ENCODE peak calls at places on chromosome 17, in eight cellular contexts. G is A549, K is ascending aorta, L is esophagus squamous epithelium, X is uterus, B is heart left ventricle, N is substantia nigra, E is SK-N-SH. U is an unnamed sample.

GRCh38 chr17:79812969-79813825 is 16.3 kb upstream of the CBX8 start:
- DNase-seq in G (no peak), K (no peak), L (no peak), X (no peak), B (no peak), N (no peak), E (peak), U (no peak)

GRCh38 chr17:54404259-54404658 is 496.4 kb upstream of the TOM1L1 start:
- DNase-seq in G (no peak), K (no peak), L (no peak), X (no peak), B (no peak), N (no peak), E (no peak), U (no peak)

GRCh38 chr17:69717819-69718218 is 303.3 kb downstream of the MAP2K6 start:
- DNase-seq in G (no peak), K (no peak), L (no peak), X (no peak), B (no peak), N (no peak), E (no peak), U (no peak)

GRCh38 chr17:4583206-4583605 is 1.1 kb upstream of the SMTNL2 start:
- DNase-seq in G (no peak), K (no peak), L (no peak), X (no peak), B (no peak), N (no peak), E (no peak), U (no peak)

GRCh38 chr17:54839022-54839806 is 61.4 kb upstream of the TOM1L1 start:
- DNase-seq in G (no peak), K (no peak), L (no peak), X (no peak), B (no peak), N (no peak), E (peak), U (no peak)

GRCh38 chr17:68356520-68356919 is 65.2 kb downstream of the ARSG start:
- DNase-seq in G (no peak), K (no peak), L (no peak), X (no peak), B (no peak), N (no peak), E (no peak), U (no peak)

GRCh38 chr17:6534846-6535514 is 21.4 kb downstream of the PITPNM3 start:
- DNase-seq in G (no peak), K (peak), L (no peak), X (no peak), B (no peak), N (no peak), E (no peak), U (peak)

GRCh38 chr17:16870253-16871245 is 101.4 kb downstream of the TNFRSF13B start:
- DNase-seq in G (no peak), K (peak), L (no peak), X (peak), B (no peak), N (no peak), E (no peak), U (no peak)

GRCh38 chr17:50283246-50283645 is 9.0 kb downstream of the TMEM92 start:
- DNase-seq in G (no peak), K (no peak), L (no peak), X (no peak), B (no peak), N (no peak), E (no peak), U (no peak)

GRCh38 chr17:20191066-20191465 is 181.9 kb downstream of the SPECC1 start:
- DNase-seq in G (no peak), K (no peak), L (no peak), X (no peak), B (no peak), N (no peak), E (no peak), U (no peak)

GRCh38 chr17:51336112-51336822 is 75.9 kb downstream of the UTP18 start:
- DNase-seq in G (no peak), K (no peak), L (no peak), X (no peak), B (no peak), N (no peak), E (no peak), U (no peak)

GRCh38 chr17:29149431-29150064 is 30.6 kb downstream of the MYO18A start:
- DNase-seq in G (no peak), K (peak), L (no peak), X (peak), B (no peak), N (no peak), E (no peak), U (no peak)

GRCh38 chr17:5509482-5509881 is 23.1 kb downstream of the MIS12 start:
- DNase-seq in G (no peak), K (no peak), L (no peak), X (no peak), B (no peak), N (no peak), E (no peak), U (no peak)

GRCh38 chr17:8221663-8222379 is 11.4 kb upstream of the AURKB start:
- DNase-seq in G (peak), K (peak), L (no peak), X (peak), B (peak), N (peak), E (peak), U (peak)

GRCh38 chr17:43906951-43907424 is 348 bp downstream of the MPP2 start:
- DNase-seq in G (no peak), K (no peak), L (no peak), X (peak), B (no peak), N (no peak), E (no peak), U (no peak)

GRCh38 chr17:62718420-62718819 is 89.7 kb downstream of the MARCHF10 start:
- DNase-seq in G (no peak), K (no peak), L (no peak), X (no peak), B (no peak), N (no peak), E (no peak), U (no peak)

GRCh38 chr17:17140590-17140980 is 65.5 kb downstream of the PLD6 start:
- DNase-seq in G (peak), K (no peak), L (no peak), X (no peak), B (no peak), N (no peak), E (no peak), U (no peak)

GRCh38 chr17:79220715-79221291 is 146.2 kb downstream of the ENGASE start:
- DNase-seq in G (no peak), K (no peak), L (no peak), X (no peak), B (no peak), N (no peak), E (no peak), U (no peak)

GRCh38 chr17:55158439-55158838 is 106.3 kb upstream of the HLF start:
- DNase-seq in G (peak), K (no peak), L (no peak), X (no peak), B (no peak), N (no peak), E (no peak), U (no peak)

GRCh38 chr17:39926588-39927100 is 757 bp downstream of the ORMDL3 start:
- DNase-seq in G (no peak), K (peak), L (no peak), X (peak), B (peak), N (no peak), E (peak), U (peak)

GRCh38 chr17:70622382-70623260 is 453.3 kb downstream of the KCNJ2 start:
- DNase-seq in G (peak), K (no peak), L (no peak), X (no peak), B (peak), N (peak), E (peak), U (peak)

GRCh38 chr17:27733771-27734170 is 66.6 kb downstream of the NOS2 start:
- DNase-seq in G (peak), K (no peak), L (no peak), X (no peak), B (no peak), N (no peak), E (no peak), U (no peak)

GRCh38 chr17:58913552-58913951 is 157.9 kb downstream of the PPM1E start:
- DNase-seq in G (no peak), K (no peak), L (no peak), X (no peak), B (no peak), N (no peak), E (no peak), U (no peak)

GRCh38 chr17:21019976-21020575 is 22.7 kb downstream of the USP22 start:
- DNase-seq in G (peak), K (no peak), L (no peak), X (no peak), B (no peak), N (no peak), E (peak), U (peak)

GRCh38 chr17:7886227-7887037 is 2.2 kb upstream of the CHD3 start:
- DNase-seq in G (peak), K (no peak), L (no peak), X (peak), B (no peak), N (no peak), E (peak), U (no peak)

GRCh38 chr17:57810740-57811632 is 38.9 kb downstream of the MRPS23 start:
- DNase-seq in G (no peak), K (no peak), L (no peak), X (peak), B (peak), N (no peak), E (peak), U (no peak)

GRCh38 chr17:49198206-49198605 is 12.2 kb downstream of the GNGT2 start:
- DNase-seq in G (peak), K (no peak), L (no peak), X (no peak), B (no peak), N (no peak), E (no peak), U (no peak)

GRCh38 chr17:7849185-7850117 is 5.4 kb upstream of the TMEM88 start:
- DNase-seq in G (no peak), K (no peak), L (no peak), X (peak), B (no peak), N (no peak), E (no peak), U (no peak)

GRCh38 chr17:77847211-77848085 is 111.1 kb upstream of the TNRC6C start:
- DNase-seq in G (no peak), K (no peak), L (no peak), X (no peak), B (no peak), N (no peak), E (no peak), U (no peak)

GRCh38 chr17:50033316-50033715 is 22.6 kb upstream of the ITGA3 start:
- DNase-seq in G (no peak), K (peak), L (no peak), X (no peak), B (no peak), N (no peak), E (peak), U (no peak)

GRCh38 chr17:75525806-75526554 is 483 bp downstream of the LLGL2 start:
- DNase-seq in G (no peak), K (no peak), L (no peak), X (no peak), B (no peak), N (no peak), E (peak), U (no peak)
- H3K27ac ChIP-seq in G (peak), K (no peak), L (peak), X (peak), B (peak), N (peak), E (no peak), U (no peak)

DNA sequence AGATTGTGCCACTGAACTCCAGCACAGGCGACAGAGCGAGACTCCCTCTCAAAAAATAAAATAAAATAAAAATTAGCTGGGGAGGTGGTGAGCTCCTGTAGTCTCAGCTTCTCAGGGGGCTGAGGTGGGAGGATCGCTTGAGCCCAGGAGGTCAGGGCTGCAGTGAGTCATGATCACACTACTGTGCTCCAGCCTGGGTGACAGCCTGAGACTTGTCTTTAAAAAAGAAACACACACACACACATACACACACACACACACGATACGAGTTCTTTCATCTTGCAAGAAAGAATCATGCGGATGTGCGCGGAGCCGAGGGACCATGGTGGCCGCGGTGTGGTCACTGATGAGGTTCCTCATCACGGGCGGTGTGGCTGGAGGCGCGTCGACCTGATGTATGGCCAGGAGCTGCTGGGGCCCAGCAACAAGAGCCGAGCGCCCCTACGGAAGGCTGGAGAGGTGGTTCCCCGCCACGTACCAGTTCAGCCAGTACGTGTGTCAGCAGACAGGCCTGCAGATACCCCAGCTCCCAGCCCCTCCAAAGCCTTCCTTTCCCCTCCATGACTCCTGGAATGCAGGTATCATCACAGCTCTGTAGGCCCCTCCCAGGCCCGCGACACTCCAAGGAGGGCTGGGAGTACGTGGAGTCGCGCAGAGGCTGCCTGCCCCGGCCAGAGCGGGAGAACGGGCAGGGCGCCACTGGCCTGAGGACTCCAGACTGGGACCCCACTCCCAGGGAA is 20.7 kb downstream of the NXN start:
- DNase-seq in G (no peak), K (no peak), L (no peak), X (no peak), B (no peak), N (no peak), E (no peak), U (no peak)
- H3K27ac ChIP-seq in G (no peak), K (no peak), L (peak), X (peak), B (no peak), N (no peak), E (no peak), U (no peak)

DNA sequence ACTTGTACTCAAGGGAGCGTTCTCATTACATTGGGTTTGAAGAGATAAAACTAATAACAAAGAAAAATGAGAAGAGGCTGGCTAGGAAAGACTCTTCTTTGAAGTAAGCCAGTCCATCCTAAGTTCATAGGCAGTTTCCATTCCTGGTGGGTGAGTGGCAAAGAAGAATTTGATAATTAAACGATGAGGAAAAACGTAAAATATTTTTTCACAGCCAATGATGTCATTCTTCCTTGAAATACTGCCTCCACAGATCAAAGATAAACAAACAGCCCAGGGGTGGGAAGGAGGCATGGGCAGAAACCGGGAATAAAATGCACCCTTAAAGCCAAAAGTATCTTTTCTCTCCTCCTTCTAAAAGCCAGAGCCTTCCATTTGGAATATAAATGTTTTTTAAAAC is 346.6 kb downstream of the PMP22 start:
- DNase-seq in G (peak), K (no peak), L (no peak), X (no peak), B (no peak), N (no peak), E (no peak), U (no peak)
- H3K27ac ChIP-seq in G (peak), K (no peak), L (no peak), X (no peak), B (no peak), N (no peak), E (no peak), U (no peak)

GRCh38 chr17:33086041-33086440 is 94.4 kb downstream of the SPACA3 start:
- DNase-seq in G (no peak), K (no peak), L (no peak), X (no peak), B (no peak), N (no peak), E (no peak), U (no peak)

GRCh38 chr17:33080091-33080490 is 88.4 kb downstream of the SPACA3 start:
- DNase-seq in G (no peak), K (no peak), L (no peak), X (no peak), B (no peak), N (no peak), E (no peak), U (no peak)

GRCh38 chr17:33082529-33083148 is 91.0 kb downstream of the SPACA3 start:
- DNase-seq in G (no peak), K (no peak), L (no peak), X (no peak), B (no peak), N (no peak), E (peak), U (no peak)

GRCh38 chr17:33086878-33087277 is 95.2 kb downstream of the SPACA3 start:
- DNase-seq in G (no peak), K (no peak), L (no peak), X (no peak), B (no peak), N (no peak), E (no peak), U (no peak)

GRCh38 chr17:33084755-33085154 is 93.1 kb downstream of the SPACA3 start:
- DNase-seq in G (no peak), K (no peak), L (no peak), X (no peak), B (no peak), N (no peak), E (no peak), U (no peak)
- H3K27ac ChIP-seq in G (no peak), K (no peak), L (no peak), X (no peak), B (no peak), N (no peak), E (no peak), U (no peak)

GRCh38 chr17:18370761-18371160 is 6.8 kb upstream of the EVPLL start:
- DNase-seq in G (no peak), K (no peak), L (no peak), X (no peak), B (no peak), N (no peak), E (no peak), U (no peak)

GRCh38 chr17:18368948-18369347 is 5.6 kb upstream of the SHMT1 start:
- DNase-seq in G (no peak), K (no peak), L (no peak), X (no peak), B (no peak), N (no peak), E (no peak), U (no peak)

GRCh38 chr17:18374216-18374615 is 3.4 kb upstream of the EVPLL start:
- DNase-seq in G (no peak), K (no peak), L (no peak), X (no peak), B (no peak), N (no peak), E (no peak), U (no peak)

GRCh38 chr17:18371455-18371854 is 6.1 kb upstream of the EVPLL start:
- DNase-seq in G (no peak), K (no peak), L (no peak), X (no peak), B (no peak), N (no peak), E (no peak), U (no peak)
- H3K27ac ChIP-seq in G (no peak), K (no peak), L (no peak), X (no peak), B (no peak), N (no peak), E (no peak), U (no peak)

GRCh38 chr17:34384822-34385605 is 22.0 kb upstream of the CCL1 start:
- DNase-seq in G (no peak), K (no peak), L (no peak), X (no peak), B (no peak), N (no peak), E (no peak), U (no peak)

GRCh38 chr17:34386925-34387550 is 24.0 kb upstream of the CCL1 start:
- DNase-seq in G (no peak), K (peak), L (no peak), X (no peak), B (peak), N (no peak), E (no peak), U (no peak)

GRCh38 chr17:34389343-34389742 is 26.3 kb upstream of the CCL1 start:
- DNase-seq in G (no peak), K (no peak), L (no peak), X (no peak), B (no peak), N (no peak), E (no peak), U (no peak)

GRCh38 chr17:34386343-34386924 is 23.4 kb upstream of the CCL1 start:
- DNase-seq in G (no peak), K (peak), L (no peak), X (no peak), B (no peak), N (no peak), E (no peak), U (no peak)

GRCh38 chr17:34387566-34387965 is 24.5 kb upstream of the CCL1 start:
- DNase-seq in G (no peak), K (no peak), L (no peak), X (no peak), B (no peak), N (no peak), E (no peak), U (no peak)
- H3K27ac ChIP-seq in G (no peak), K (peak), L (no peak), X (no peak), B (no peak), N (no peak), E (no peak), U (no peak)

GRCh38 chr17:81684442-81684911 is 666 bp downstream of the HGS start:
- DNase-seq in G (no peak), K (no peak), L (no peak), X (no peak), B (no peak), N (no peak), E (peak), U (no peak)
- H3K27ac ChIP-seq in G (peak), K (peak), L (peak), X (peak), B (peak), N (peak), E (peak), U (no peak)

GRCh38 chr17:2067559-2067958 is 12.7 kb downstream of the HIC1 start:
- DNase-seq in G (no peak), K (no peak), L (no peak), X (peak), B (no peak), N (no peak), E (no peak), U (no peak)

GRCh38 chr17:2068101-2068518 is 13.2 kb downstream of the HIC1 start:
- DNase-seq in G (no peak), K (no peak), L (no peak), X (peak), B (no peak), N (no peak), E (no peak), U (no peak)

GRCh38 chr17:2067048-2067452 is 12.1 kb downstream of the HIC1 start:
- DNase-seq in G (no peak), K (no peak), L (no peak), X (no peak), B (no peak), N (no peak), E (no peak), U (no peak)

GRCh38 chr17:2070241-2071023 is 15.5 kb downstream of the HIC1 start:
- DNase-seq in G (no peak), K (no peak), L (no peak), X (no peak), B (no peak), N (no peak), E (no peak), U (no peak)

DNA sequence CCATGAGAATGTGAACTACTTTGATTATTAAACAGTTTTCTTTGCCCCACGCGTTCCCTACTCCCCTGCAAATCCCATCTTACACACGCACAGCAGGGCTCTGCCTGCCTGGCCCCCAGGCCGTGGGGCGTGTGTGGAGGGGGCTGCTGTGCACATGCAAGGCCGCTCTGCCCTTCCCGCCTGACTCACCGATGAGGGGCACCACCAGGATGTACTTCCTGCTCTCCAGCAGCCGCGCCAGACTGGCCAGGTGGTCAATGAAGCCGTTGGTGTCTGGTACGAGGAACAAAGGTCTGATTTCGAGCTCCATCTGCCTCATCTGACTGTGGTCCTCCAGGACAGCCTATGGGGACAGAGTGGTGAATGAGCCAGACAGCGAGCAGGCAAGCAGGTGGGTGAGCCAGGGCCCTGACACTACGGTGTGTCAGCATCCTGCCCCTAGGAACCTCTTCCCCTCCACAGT is 13.7 kb downstream of the HIC1 start:
- DNase-seq in G (no peak), K (no peak), L (no peak), X (no peak), B (no peak), N (no peak), E (peak), U (peak)
- H3K27ac ChIP-seq in G (no peak), K (peak), L (peak), X (peak), B (peak), N (peak), E (peak), U (peak)

U was measured in dorsolateral prefrontal cortex.